ENCODE peak calls at places on chromosomes 1 and 21, in ten cellular contexts. One of them, this sample, is unnamed.

GRCh38 chr1:166972193-166972592 is 3.1 kb downstream of the ILDR2 start:
- DNase-seq in foreskin fibroblast: no peak
- DNase-seq in neural progenitor cell: no peak
- DNase-seq in activated CD4-positive, alpha-beta T cell treated with anti-CD3 and anti-CD28 coated beads for 4 hours: no peak
- DNase-seq in endothelial cell: no peak
- DNase-seq in activated gamma-delta T cell: no peak
- DNase-seq in retina: no peak
- DNase-seq in NCI-H1092: peak
- DNase-seq in astrocyte of the hippocampus: no peak
- DNase-seq in NCI-H1048: no peak
- DNase-seq in this sample: no peak

GRCh38 chr1:181317261-181317924 is 165.9 kb upstream of the CACNA1E start:
- DNase-seq in neural progenitor cell: peak
- DNase-seq in retina: peak
- DNase-seq in NCI-H1092: peak
- DNase-seq in activated CD4-positive, alpha-beta T cell treated with anti-CD3 and anti-CD28 coated beads for 4 hours: no peak
- DNase-seq in astrocyte of the hippocampus: peak
- DNase-seq in NCI-H1048: no peak
- DNase-seq in foreskin fibroblast: no peak
- DNase-seq in activated gamma-delta T cell: no peak
- DNase-seq in endothelial cell: no peak
- DNase-seq in this sample: no peak

GRCh38 chr1:11059166-11059989 is 440 bp downstream of the SRM start:
- DNase-seq in astrocyte of the hippocampus: no peak
- DNase-seq in NCI-H1092: peak
- DNase-seq in NCI-H1048: no peak
- DNase-seq in foreskin fibroblast: peak
- DNase-seq in endothelial cell: no peak
- DNase-seq in activated CD4-positive, alpha-beta T cell treated with anti-CD3 and anti-CD28 coated beads for 4 hours: peak
- DNase-seq in activated gamma-delta T cell: no peak
- DNase-seq in neural progenitor cell: no peak
- DNase-seq in retina: peak
- DNase-seq in this sample: peak

GRCh38 chr1:64209221-64209620 is 5.8 kb downstream of the UBE2U start:
- DNase-seq in retina: no peak
- DNase-seq in endothelial cell: no peak
- DNase-seq in foreskin fibroblast: peak
- DNase-seq in activated CD4-positive, alpha-beta T cell treated with anti-CD3 and anti-CD28 coated beads for 4 hours: no peak
- DNase-seq in NCI-H1092: no peak
- DNase-seq in neural progenitor cell: no peak
- DNase-seq in activated gamma-delta T cell: no peak
- DNase-seq in NCI-H1048: no peak
- DNase-seq in astrocyte of the hippocampus: no peak
- DNase-seq in this sample: no peak

GRCh38 chr1:233759665-233760064 is 144.8 kb upstream of the SLC35F3 start:
- DNase-seq in foreskin fibroblast: no peak
- DNase-seq in neural progenitor cell: no peak
- DNase-seq in retina: no peak
- DNase-seq in activated CD4-positive, alpha-beta T cell treated with anti-CD3 and anti-CD28 coated beads for 4 hours: no peak
- DNase-seq in NCI-H1092: no peak
- DNase-seq in astrocyte of the hippocampus: no peak
- DNase-seq in endothelial cell: no peak
- DNase-seq in activated gamma-delta T cell: no peak
- DNase-seq in NCI-H1048: no peak
- DNase-seq in this sample: no peak

GRCh38 chr1:40393173-40393572 is 19.6 kb downstream of the SMAP2 start:
- DNase-seq in neural progenitor cell: no peak
- DNase-seq in foreskin fibroblast: no peak
- DNase-seq in NCI-H1092: no peak
- DNase-seq in NCI-H1048: no peak
- DNase-seq in endothelial cell: no peak
- DNase-seq in astrocyte of the hippocampus: no peak
- DNase-seq in activated gamma-delta T cell: no peak
- DNase-seq in retina: no peak
- DNase-seq in activated CD4-positive, alpha-beta T cell treated with anti-CD3 and anti-CD28 coated beads for 4 hours: no peak
- DNase-seq in this sample: no peak

GRCh38 chr1:12056331-12056841 is 6.7 kb upstream of the TNFRSF8 start:
- DNase-seq in NCI-H1048: no peak
- DNase-seq in astrocyte of the hippocampus: no peak
- DNase-seq in activated CD4-positive, alpha-beta T cell treated with anti-CD3 and anti-CD28 coated beads for 4 hours: no peak
- DNase-seq in retina: no peak
- DNase-seq in neural progenitor cell: no peak
- DNase-seq in foreskin fibroblast: no peak
- DNase-seq in NCI-H1092: no peak
- DNase-seq in endothelial cell: no peak
- DNase-seq in activated gamma-delta T cell: no peak
- DNase-seq in this sample: no peak

GRCh38 chr1:168468042-168468809 is 75.6 kb downstream of the XCL2 start:
- DNase-seq in foreskin fibroblast: peak
- DNase-seq in retina: no peak
- DNase-seq in NCI-H1092: no peak
- DNase-seq in astrocyte of the hippocampus: peak
- DNase-seq in activated CD4-positive, alpha-beta T cell treated with anti-CD3 and anti-CD28 coated beads for 4 hours: no peak
- DNase-seq in NCI-H1048: no peak
- DNase-seq in neural progenitor cell: no peak
- DNase-seq in endothelial cell: no peak
- DNase-seq in activated gamma-delta T cell: no peak
- DNase-seq in this sample: no peak

GRCh38 chr1:225378880-225379279 is 49.0 kb downstream of the LBR start:
- DNase-seq in activated CD4-positive, alpha-beta T cell treated with anti-CD3 and anti-CD28 coated beads for 4 hours: no peak
- DNase-seq in activated gamma-delta T cell: no peak
- DNase-seq in NCI-H1092: no peak
- DNase-seq in foreskin fibroblast: peak
- DNase-seq in astrocyte of the hippocampus: peak
- DNase-seq in NCI-H1048: no peak
- DNase-seq in endothelial cell: no peak
- DNase-seq in retina: no peak
- DNase-seq in neural progenitor cell: peak
- DNase-seq in this sample: no peak

GRCh38 chr1:223737342-223737741 is 25.0 kb downstream of the CAPN2 start:
- DNase-seq in retina: no peak
- DNase-seq in activated gamma-delta T cell: no peak
- DNase-seq in foreskin fibroblast: no peak
- DNase-seq in NCI-H1048: no peak
- DNase-seq in NCI-H1092: no peak
- DNase-seq in astrocyte of the hippocampus: peak
- DNase-seq in endothelial cell: no peak
- DNase-seq in activated CD4-positive, alpha-beta T cell treated with anti-CD3 and anti-CD28 coated beads for 4 hours: no peak
- DNase-seq in neural progenitor cell: no peak
- DNase-seq in this sample: no peak

GRCh38 chr1:47477595-47478080 is 39.8 kb downstream of the FOXD2 start:
- DNase-seq in activated gamma-delta T cell: no peak
- DNase-seq in astrocyte of the hippocampus: no peak
- DNase-seq in foreskin fibroblast: no peak
- DNase-seq in retina: no peak
- DNase-seq in NCI-H1048: no peak
- DNase-seq in NCI-H1092: no peak
- DNase-seq in neural progenitor cell: no peak
- DNase-seq in endothelial cell: no peak
- DNase-seq in activated CD4-positive, alpha-beta T cell treated with anti-CD3 and anti-CD28 coated beads for 4 hours: no peak
- DNase-seq in this sample: peak

GRCh38 chr1:197199923-197200467 is 53.5 kb upstream of the ASPM start:
- DNase-seq in NCI-H1048: no peak
- DNase-seq in activated gamma-delta T cell: no peak
- DNase-seq in astrocyte of the hippocampus: no peak
- DNase-seq in activated CD4-positive, alpha-beta T cell treated with anti-CD3 and anti-CD28 coated beads for 4 hours: no peak
- DNase-seq in NCI-H1092: no peak
- DNase-seq in neural progenitor cell: no peak
- DNase-seq in foreskin fibroblast: peak
- DNase-seq in endothelial cell: no peak
- DNase-seq in retina: peak
- DNase-seq in this sample: no peak

GRCh38 chr1:152451254-152451653 is 37.2 kb upstream of the CRNN start:
- DNase-seq in retina: no peak
- DNase-seq in neural progenitor cell: no peak
- DNase-seq in activated CD4-positive, alpha-beta T cell treated with anti-CD3 and anti-CD28 coated beads for 4 hours: no peak
- DNase-seq in endothelial cell: peak
- DNase-seq in activated gamma-delta T cell: no peak
- DNase-seq in NCI-H1048: no peak
- DNase-seq in astrocyte of the hippocampus: no peak
- DNase-seq in NCI-H1092: no peak
- DNase-seq in foreskin fibroblast: no peak
- DNase-seq in this sample: no peak

GRCh38 chr21:43827015-43827611 is 37.7 kb downstream of the RRP1 start:
- DNase-seq in activated CD4-positive, alpha-beta T cell treated with anti-CD3 and anti-CD28 coated beads for 4 hours: no peak
- DNase-seq in NCI-H1048: no peak
- DNase-seq in NCI-H1092: no peak
- DNase-seq in astrocyte of the hippocampus: peak
- DNase-seq in endothelial cell: no peak
- DNase-seq in retina: no peak
- DNase-seq in neural progenitor cell: no peak
- DNase-seq in foreskin fibroblast: peak
- DNase-seq in activated gamma-delta T cell: no peak
- DNase-seq in this sample: no peak

GRCh38 chr1:220521755-220522154 is 6.2 kb upstream of the MARK1 start:
- DNase-seq in foreskin fibroblast: no peak
- DNase-seq in astrocyte of the hippocampus: no peak
- DNase-seq in NCI-H1092: peak
- DNase-seq in retina: no peak
- DNase-seq in neural progenitor cell: no peak
- DNase-seq in activated CD4-positive, alpha-beta T cell treated with anti-CD3 and anti-CD28 coated beads for 4 hours: no peak
- DNase-seq in NCI-H1048: peak
- DNase-seq in endothelial cell: no peak
- DNase-seq in activated gamma-delta T cell: no peak
- DNase-seq in this sample: no peak

GRCh38 chr1:232886304-232886703 is 64.1 kb upstream of the NTPCR start:
- DNase-seq in activated CD4-positive, alpha-beta T cell treated with anti-CD3 and anti-CD28 coated beads for 4 hours: no peak
- DNase-seq in neural progenitor cell: peak
- DNase-seq in endothelial cell: no peak
- DNase-seq in NCI-H1048: no peak
- DNase-seq in activated gamma-delta T cell: no peak
- DNase-seq in astrocyte of the hippocampus: peak
- DNase-seq in foreskin fibroblast: no peak
- DNase-seq in NCI-H1092: no peak
- DNase-seq in retina: no peak
- DNase-seq in this sample: no peak

GRCh38 chr1:54273837-54274192 is 73.8 kb downstream of the MRPL37 start:
- DNase-seq in activated CD4-positive, alpha-beta T cell treated with anti-CD3 and anti-CD28 coated beads for 4 hours: no peak
- DNase-seq in foreskin fibroblast: peak
- DNase-seq in NCI-H1048: no peak
- DNase-seq in retina: peak
- DNase-seq in neural progenitor cell: peak
- DNase-seq in NCI-H1092: no peak
- DNase-seq in endothelial cell: no peak
- DNase-seq in astrocyte of the hippocampus: no peak
- DNase-seq in activated gamma-delta T cell: no peak
- DNase-seq in this sample: peak

GRCh38 chr21:42466700-42467612 is 29.1 kb downstream of the RSPH1 start:
- DNase-seq in activated gamma-delta T cell: no peak
- DNase-seq in astrocyte of the hippocampus: peak
- DNase-seq in retina: no peak
- DNase-seq in endothelial cell: no peak
- DNase-seq in foreskin fibroblast: peak
- DNase-seq in neural progenitor cell: peak
- DNase-seq in NCI-H1092: peak
- DNase-seq in NCI-H1048: no peak
- DNase-seq in activated CD4-positive, alpha-beta T cell treated with anti-CD3 and anti-CD28 coated beads for 4 hours: no peak
- DNase-seq in this sample: peak

GRCh38 chr21:34707876-34708325 is 39.1 kb downstream of the CLIC6 start:
- DNase-seq in NCI-H1048: no peak
- DNase-seq in activated gamma-delta T cell: no peak
- DNase-seq in foreskin fibroblast: no peak
- DNase-seq in astrocyte of the hippocampus: no peak
- DNase-seq in neural progenitor cell: no peak
- DNase-seq in activated CD4-positive, alpha-beta T cell treated with anti-CD3 and anti-CD28 coated beads for 4 hours: no peak
- DNase-seq in NCI-H1092: no peak
- DNase-seq in endothelial cell: no peak
- DNase-seq in retina: no peak
- DNase-seq in this sample: no peak

GRCh38 chr1:17922833-17923232 is 167.7 kb downstream of the ACTL8 start:
- DNase-seq in activated gamma-delta T cell: no peak
- DNase-seq in activated CD4-positive, alpha-beta T cell treated with anti-CD3 and anti-CD28 coated beads for 4 hours: no peak
- DNase-seq in NCI-H1092: peak
- DNase-seq in retina: peak
- DNase-seq in endothelial cell: peak
- DNase-seq in foreskin fibroblast: peak
- DNase-seq in neural progenitor cell: peak
- DNase-seq in NCI-H1048: no peak
- DNase-seq in astrocyte of the hippocampus: peak
- DNase-seq in this sample: peak

GRCh38 chr1:239575113-239575512 is 188.7 kb downstream of the CHRM3 start:
- DNase-seq in foreskin fibroblast: no peak
- DNase-seq in retina: no peak
- DNase-seq in NCI-H1048: no peak
- DNase-seq in activated gamma-delta T cell: no peak
- DNase-seq in NCI-H1092: no peak
- DNase-seq in neural progenitor cell: no peak
- DNase-seq in astrocyte of the hippocampus: no peak
- DNase-seq in endothelial cell: no peak
- DNase-seq in activated CD4-positive, alpha-beta T cell treated with anti-CD3 and anti-CD28 coated beads for 4 hours: no peak
- DNase-seq in this sample: no peak

GRCh38 chr1:66244429-66244828 is 289.5 kb upstream of the SGIP1 start:
- DNase-seq in neural progenitor cell: no peak
- DNase-seq in activated CD4-positive, alpha-beta T cell treated with anti-CD3 and anti-CD28 coated beads for 4 hours: no peak
- DNase-seq in astrocyte of the hippocampus: peak
- DNase-seq in endothelial cell: no peak
- DNase-seq in foreskin fibroblast: peak
- DNase-seq in activated gamma-delta T cell: no peak
- DNase-seq in NCI-H1048: no peak
- DNase-seq in retina: no peak
- DNase-seq in NCI-H1092: no peak
- DNase-seq in this sample: no peak

GRCh38 chr1:211902624-211903291 is 72.2 kb upstream of the LPGAT1 start:
- DNase-seq in activated CD4-positive, alpha-beta T cell treated with anti-CD3 and anti-CD28 coated beads for 4 hours: no peak
- DNase-seq in foreskin fibroblast: no peak
- DNase-seq in endothelial cell: no peak
- DNase-seq in neural progenitor cell: no peak
- DNase-seq in NCI-H1092: no peak
- DNase-seq in NCI-H1048: no peak
- DNase-seq in retina: no peak
- DNase-seq in astrocyte of the hippocampus: no peak
- DNase-seq in activated gamma-delta T cell: no peak
- DNase-seq in this sample: no peak

GRCh38 chr1:72704841-72705477 is 422.6 kb upstream of the NEGR1 start:
- DNase-seq in endothelial cell: no peak
- DNase-seq in NCI-H1048: no peak
- DNase-seq in retina: no peak
- DNase-seq in neural progenitor cell: no peak
- DNase-seq in foreskin fibroblast: no peak
- DNase-seq in activated CD4-positive, alpha-beta T cell treated with anti-CD3 and anti-CD28 coated beads for 4 hours: no peak
- DNase-seq in astrocyte of the hippocampus: no peak
- DNase-seq in activated gamma-delta T cell: no peak
- DNase-seq in NCI-H1092: no peak
- DNase-seq in this sample: no peak

GRCh38 chr1:109821831-109822745 is 58.4 kb upstream of the EPS8L3 start:
- DNase-seq in activated CD4-positive, alpha-beta T cell treated with anti-CD3 and anti-CD28 coated beads for 4 hours: no peak
- DNase-seq in NCI-H1048: no peak
- DNase-seq in activated gamma-delta T cell: no peak
- DNase-seq in astrocyte of the hippocampus: peak
- DNase-seq in NCI-H1092: no peak
- DNase-seq in neural progenitor cell: no peak
- DNase-seq in retina: no peak
- DNase-seq in foreskin fibroblast: peak
- DNase-seq in endothelial cell: no peak
- DNase-seq in this sample: no peak

GRCh38 chr1:15189692-15190321 is 36.3 kb downstream of the TMEM51 start:
- DNase-seq in astrocyte of the hippocampus: no peak
- DNase-seq in neural progenitor cell: no peak
- DNase-seq in activated gamma-delta T cell: no peak
- DNase-seq in endothelial cell: no peak
- DNase-seq in foreskin fibroblast: no peak
- DNase-seq in NCI-H1048: no peak
- DNase-seq in activated CD4-positive, alpha-beta T cell treated with anti-CD3 and anti-CD28 coated beads for 4 hours: no peak
- DNase-seq in NCI-H1092: no peak
- DNase-seq in retina: no peak
- DNase-seq in this sample: no peak

GRCh38 chr1:77831976-77832695 is 52.7 kb downstream of the MIGA1 start:
- DNase-seq in activated CD4-positive, alpha-beta T cell treated with anti-CD3 and anti-CD28 coated beads for 4 hours: no peak
- DNase-seq in astrocyte of the hippocampus: peak
- DNase-seq in NCI-H1092: no peak
- DNase-seq in neural progenitor cell: no peak
- DNase-seq in endothelial cell: no peak
- DNase-seq in foreskin fibroblast: peak
- DNase-seq in retina: no peak
- DNase-seq in activated gamma-delta T cell: no peak
- DNase-seq in NCI-H1048: no peak
- DNase-seq in this sample: no peak

GRCh38 chr1:219945795-219946194 is 17.4 kb upstream of the SLC30A10 start:
- DNase-seq in foreskin fibroblast: no peak
- DNase-seq in neural progenitor cell: no peak
- DNase-seq in activated CD4-positive, alpha-beta T cell treated with anti-CD3 and anti-CD28 coated beads for 4 hours: no peak
- DNase-seq in NCI-H1048: no peak
- DNase-seq in astrocyte of the hippocampus: no peak
- DNase-seq in activated gamma-delta T cell: no peak
- DNase-seq in endothelial cell: no peak
- DNase-seq in retina: no peak
- DNase-seq in NCI-H1092: no peak
- DNase-seq in this sample: no peak

This sample was measured in right lobe of liver.